ENCODE peak calls at places on chromosomes 12 and 14, in six cellular contexts. H is right cardiac atrium, P is GM10248, T is cortex of kidney, K is lower lobe of right lung, C is NCI-H1436. J is an unnamed sample.
A peak's percentile ranks its signal among the peaks of the same experiment; 100 is the strongest.

GRCh38 chr12:49174218-49174617 is 14.7 kb downstream of the TUBA1A start:
- DNase-seq in H (no peak), P (no peak), T (no peak), K (no peak), C (no peak), J (no peak)

GRCh38 chr14:58717821-58718220 is 80.1 kb downstream of the DACT1 start:
- DNase-seq in H (no peak), P (no peak), T (no peak), K (no peak), C (no peak), J (no peak)

GRCh38 chr12:50922820-50923219 is 29.5 kb upstream of the HIGD1C start:
- DNase-seq in H (no peak), P (no peak), T (no peak), K (no peak), C (no peak), J (no peak)

GRCh38 chr12:116133609-116134214 is 143.8 kb downstream of the MED13L start:
- DNase-seq in H (no peak), P (no peak), T (no peak), K (no peak), C (no peak), J (no peak)

GRCh38 chr12:77855548-77855947 is 24.9 kb downstream of the NAV3 start:
- DNase-seq in H (no peak), P (no peak), T (no peak), K (no peak), C (no peak), J (peak; percentile 49)

GRCh38 chr12:58815235-58815634 is 105.1 kb downstream of the LRIG3 start:
- DNase-seq in H (no peak), P (no peak), T (no peak), K (no peak), C (no peak), J (no peak)

GRCh38 chr12:26567126-26567525 is 265.9 kb downstream of the ITPR2 start:
- DNase-seq in H (no peak), P (no peak), T (no peak), K (no peak), C (no peak), J (no peak)

GRCh38 chr14:74980746-74981661 is 21.7 kb upstream of the EIF2B2 start:
- DNase-seq in H (peak; percentile 84), P (peak; percentile 11), T (no peak), K (no peak), C (no peak), J (peak; percentile 65)

GRCh38 chr12:2154050-2154449 is 101.3 kb downstream of the CACNA1C start:
- DNase-seq in H (no peak), P (no peak), T (no peak), K (no peak), C (no peak), J (no peak)

GRCh38 chr12:120362516-120363273 is 6.3 kb downstream of the MSI1 start:
- DNase-seq in H (no peak), P (no peak), T (no peak), K (no peak), C (peak; percentile 50), J (no peak)

GRCh38 chr12:51262758-51263177 is 7.4 kb downstream of the SMAGP start:
- DNase-seq in H (peak; percentile 63), P (no peak), T (no peak), K (peak; percentile 58), C (peak; percentile 39), J (no peak)

GRCh38 chr12:88185988-88186387 is 43.9 kb downstream of the TMTC3 start:
- DNase-seq in H (no peak), P (peak; percentile 8), T (no peak), K (no peak), C (no peak), J (no peak)

GRCh38 chr12:59149995-59150642 is 229.8 kb upstream of the LRIG3 start:
- DNase-seq in H (no peak), P (peak; percentile 31), T (no peak), K (no peak), C (peak; percentile 81), J (no peak)

GRCh38 chr12:115983226-115983798 is 294.2 kb downstream of the MED13L start:
- DNase-seq in H (no peak), P (no peak), T (no peak), K (no peak), C (no peak), J (no peak)

GRCh38 chr14:22296722-22297121 is 292.3 kb downstream of the DAD1 start:
- DNase-seq in H (no peak), P (no peak), T (no peak), K (no peak), C (no peak), J (no peak)

J was measured in Right ventricle myocardium superior.